ENCODE peak calls at places on chromosomes 5 and 9, in ten cellular contexts. One of them, this sample, is unnamed.

GRCh38 chr5:166117062-166117743 is 2174.2 kb upstream of the WWC1 start:
- DNase-seq in RWPE1: no peak
- DNase-seq in GDM1: no peak
- DNase-seq in activated naive CD4-positive, alpha-beta T cell treated with anti-CD3 and anti-CD28 coated beads for 36 hours: no peak
- DNase-seq in AG08396: no peak
- DNase-seq in HFF-Myc: no peak
- DNase-seq in NCI-H1105 treated with DMSO at 0.1 percent for 48 hours: no peak
- DNase-seq in T-helper 17 cell: no peak
- DNase-seq in activated T-cell treated with anti-CD3 and anti-CD28 coated beads for 1 hour: no peak
- DNase-seq in NCI-H748 treated with DMSO at 0.1 percent for 48 hours: no peak
- DNase-seq in this sample: no peak

GRCh38 chr5:86596476-86596875 is 21.3 kb upstream of the COX7C start:
- DNase-seq in NCI-H748 treated with DMSO at 0.1 percent for 48 hours: no peak
- DNase-seq in GDM1: no peak
- DNase-seq in activated T-cell treated with anti-CD3 and anti-CD28 coated beads for 1 hour: no peak
- DNase-seq in HFF-Myc: no peak
- DNase-seq in AG08396: no peak
- DNase-seq in RWPE1: no peak
- DNase-seq in T-helper 17 cell: no peak
- DNase-seq in activated naive CD4-positive, alpha-beta T cell treated with anti-CD3 and anti-CD28 coated beads for 36 hours: no peak
- DNase-seq in NCI-H1105 treated with DMSO at 0.1 percent for 48 hours: no peak
- DNase-seq in this sample: no peak

GRCh38 chr5:139765040-139765408 is 30.6 kb upstream of the PSD2 start:
- DNase-seq in AG08396: no peak
- DNase-seq in activated naive CD4-positive, alpha-beta T cell treated with anti-CD3 and anti-CD28 coated beads for 36 hours: no peak
- DNase-seq in NCI-H1105 treated with DMSO at 0.1 percent for 48 hours: no peak
- DNase-seq in RWPE1: no peak
- DNase-seq in NCI-H748 treated with DMSO at 0.1 percent for 48 hours: no peak
- DNase-seq in T-helper 17 cell: no peak
- DNase-seq in GDM1: no peak
- DNase-seq in HFF-Myc: no peak
- DNase-seq in activated T-cell treated with anti-CD3 and anti-CD28 coated beads for 1 hour: no peak
- DNase-seq in this sample: no peak

GRCh38 chr9:91023741-91024140 is 222.1 kb downstream of the SYK start:
- DNase-seq in NCI-H1105 treated with DMSO at 0.1 percent for 48 hours: no peak
- DNase-seq in GDM1: no peak
- DNase-seq in RWPE1: no peak
- DNase-seq in AG08396: no peak
- DNase-seq in NCI-H748 treated with DMSO at 0.1 percent for 48 hours: no peak
- DNase-seq in activated naive CD4-positive, alpha-beta T cell treated with anti-CD3 and anti-CD28 coated beads for 36 hours: no peak
- DNase-seq in T-helper 17 cell: no peak
- DNase-seq in activated T-cell treated with anti-CD3 and anti-CD28 coated beads for 1 hour: no peak
- DNase-seq in HFF-Myc: no peak
- DNase-seq in this sample: no peak

GRCh38 chr5:143062379-143062778 is 292.2 kb downstream of the ARHGAP26 start:
- DNase-seq in NCI-H1105 treated with DMSO at 0.1 percent for 48 hours: no peak
- DNase-seq in activated T-cell treated with anti-CD3 and anti-CD28 coated beads for 1 hour: no peak
- DNase-seq in activated naive CD4-positive, alpha-beta T cell treated with anti-CD3 and anti-CD28 coated beads for 36 hours: no peak
- DNase-seq in GDM1: no peak
- DNase-seq in AG08396: no peak
- DNase-seq in RWPE1: no peak
- DNase-seq in T-helper 17 cell: no peak
- DNase-seq in HFF-Myc: no peak
- DNase-seq in NCI-H748 treated with DMSO at 0.1 percent for 48 hours: no peak
- DNase-seq in this sample: no peak

GRCh38 chr9:109600142-109600541 is 102.0 kb upstream of the PTPN3 start:
- DNase-seq in activated naive CD4-positive, alpha-beta T cell treated with anti-CD3 and anti-CD28 coated beads for 36 hours: no peak
- DNase-seq in activated T-cell treated with anti-CD3 and anti-CD28 coated beads for 1 hour: no peak
- DNase-seq in NCI-H748 treated with DMSO at 0.1 percent for 48 hours: no peak
- DNase-seq in GDM1: peak; percentile 38
- DNase-seq in T-helper 17 cell: no peak
- DNase-seq in HFF-Myc: peak; percentile 65
- DNase-seq in AG08396: peak; percentile 33
- DNase-seq in RWPE1: no peak
- DNase-seq in NCI-H1105 treated with DMSO at 0.1 percent for 48 hours: no peak
- DNase-seq in this sample: no peak

GRCh38 chr5:177469061-177469628 is 4.3 kb downstream of the DBN1 start:
- DNase-seq in GDM1: no peak
- DNase-seq in NCI-H748 treated with DMSO at 0.1 percent for 48 hours: peak; percentile 20
- DNase-seq in activated naive CD4-positive, alpha-beta T cell treated with anti-CD3 and anti-CD28 coated beads for 36 hours: no peak
- DNase-seq in HFF-Myc: no peak
- DNase-seq in T-helper 17 cell: no peak
- DNase-seq in NCI-H1105 treated with DMSO at 0.1 percent for 48 hours: no peak
- DNase-seq in RWPE1: no peak
- DNase-seq in activated T-cell treated with anti-CD3 and anti-CD28 coated beads for 1 hour: no peak
- DNase-seq in AG08396: no peak
- DNase-seq in this sample: no peak

GRCh38 chr5:67215592-67216471 is 19.2 kb upstream of the CD180 start:
- DNase-seq in activated T-cell treated with anti-CD3 and anti-CD28 coated beads for 1 hour: peak; percentile 56
- DNase-seq in RWPE1: no peak
- DNase-seq in GDM1: peak; percentile 64
- DNase-seq in AG08396: no peak
- DNase-seq in NCI-H748 treated with DMSO at 0.1 percent for 48 hours: peak; percentile 35
- DNase-seq in activated naive CD4-positive, alpha-beta T cell treated with anti-CD3 and anti-CD28 coated beads for 36 hours: peak; percentile 82
- DNase-seq in HFF-Myc: no peak
- DNase-seq in T-helper 17 cell: peak; percentile 38
- DNase-seq in NCI-H1105 treated with DMSO at 0.1 percent for 48 hours: no peak
- DNase-seq in this sample: peak; percentile 54

GRCh38 chr9:117411547-117411946 is 3.3 kb downstream of the ASTN2 start:
- DNase-seq in NCI-H1105 treated with DMSO at 0.1 percent for 48 hours: peak; percentile 62
- DNase-seq in RWPE1: no peak
- DNase-seq in AG08396: peak; percentile 57
- DNase-seq in HFF-Myc: no peak
- DNase-seq in activated T-cell treated with anti-CD3 and anti-CD28 coated beads for 1 hour: no peak
- DNase-seq in GDM1: no peak
- DNase-seq in NCI-H748 treated with DMSO at 0.1 percent for 48 hours: peak; percentile 72
- DNase-seq in activated naive CD4-positive, alpha-beta T cell treated with anti-CD3 and anti-CD28 coated beads for 36 hours: no peak
- DNase-seq in T-helper 17 cell: no peak
- DNase-seq in this sample: no peak

GRCh38 chr5:96601200-96601599 is 61.0 kb upstream of the CAST start:
- DNase-seq in activated T-cell treated with anti-CD3 and anti-CD28 coated beads for 1 hour: no peak
- DNase-seq in AG08396: no peak
- DNase-seq in HFF-Myc: no peak
- DNase-seq in RWPE1: no peak
- DNase-seq in NCI-H748 treated with DMSO at 0.1 percent for 48 hours: no peak
- DNase-seq in T-helper 17 cell: no peak
- DNase-seq in NCI-H1105 treated with DMSO at 0.1 percent for 48 hours: no peak
- DNase-seq in activated naive CD4-positive, alpha-beta T cell treated with anti-CD3 and anti-CD28 coated beads for 36 hours: no peak
- DNase-seq in GDM1: no peak
- DNase-seq in this sample: peak; percentile 82

GRCh38 chr9:119873877-119874276 is 504.6 kb upstream of the BRINP1 start:
- DNase-seq in NCI-H1105 treated with DMSO at 0.1 percent for 48 hours: no peak
- DNase-seq in activated T-cell treated with anti-CD3 and anti-CD28 coated beads for 1 hour: no peak
- DNase-seq in HFF-Myc: no peak
- DNase-seq in T-helper 17 cell: no peak
- DNase-seq in RWPE1: no peak
- DNase-seq in AG08396: no peak
- DNase-seq in NCI-H748 treated with DMSO at 0.1 percent for 48 hours: peak; percentile 68
- DNase-seq in activated naive CD4-positive, alpha-beta T cell treated with anti-CD3 and anti-CD28 coated beads for 36 hours: no peak
- DNase-seq in GDM1: no peak
- DNase-seq in this sample: no peak

GRCh38 chr9:71863652-71864051 is 47.3 kb downstream of the ABHD17B start:
- DNase-seq in NCI-H1105 treated with DMSO at 0.1 percent for 48 hours: no peak
- DNase-seq in NCI-H748 treated with DMSO at 0.1 percent for 48 hours: no peak
- DNase-seq in activated naive CD4-positive, alpha-beta T cell treated with anti-CD3 and anti-CD28 coated beads for 36 hours: no peak
- DNase-seq in activated T-cell treated with anti-CD3 and anti-CD28 coated beads for 1 hour: no peak
- DNase-seq in HFF-Myc: no peak
- DNase-seq in T-helper 17 cell: no peak
- DNase-seq in RWPE1: no peak
- DNase-seq in GDM1: no peak
- DNase-seq in AG08396: no peak
- DNase-seq in this sample: no peak

GRCh38 chr5:16544607-16545374 is 72.0 kb downstream of the RETREG1 start:
- DNase-seq in AG08396: no peak
- DNase-seq in activated T-cell treated with anti-CD3 and anti-CD28 coated beads for 1 hour: no peak
- DNase-seq in activated naive CD4-positive, alpha-beta T cell treated with anti-CD3 and anti-CD28 coated beads for 36 hours: no peak
- DNase-seq in RWPE1: no peak
- DNase-seq in T-helper 17 cell: no peak
- DNase-seq in NCI-H748 treated with DMSO at 0.1 percent for 48 hours: no peak
- DNase-seq in NCI-H1105 treated with DMSO at 0.1 percent for 48 hours: no peak
- DNase-seq in GDM1: no peak
- DNase-seq in HFF-Myc: no peak
- DNase-seq in this sample: no peak

GRCh38 chr5:62143268-62144229 is 162.5 kb upstream of the KIF2A start:
- DNase-seq in HFF-Myc: peak; percentile 10
- DNase-seq in NCI-H1105 treated with DMSO at 0.1 percent for 48 hours: no peak
- DNase-seq in GDM1: no peak
- DNase-seq in NCI-H748 treated with DMSO at 0.1 percent for 48 hours: peak; percentile 17
- DNase-seq in RWPE1: peak; percentile 31
- DNase-seq in activated naive CD4-positive, alpha-beta T cell treated with anti-CD3 and anti-CD28 coated beads for 36 hours: no peak
- DNase-seq in AG08396: peak; percentile 11
- DNase-seq in T-helper 17 cell: no peak
- DNase-seq in activated T-cell treated with anti-CD3 and anti-CD28 coated beads for 1 hour: no peak
- DNase-seq in this sample: no peak

GRCh38 chr9:81417885-81418284 is 271.5 kb downstream of the TLE1 start:
- DNase-seq in activated T-cell treated with anti-CD3 and anti-CD28 coated beads for 1 hour: no peak
- DNase-seq in activated naive CD4-positive, alpha-beta T cell treated with anti-CD3 and anti-CD28 coated beads for 36 hours: no peak
- DNase-seq in GDM1: no peak
- DNase-seq in RWPE1: no peak
- DNase-seq in NCI-H1105 treated with DMSO at 0.1 percent for 48 hours: no peak
- DNase-seq in AG08396: no peak
- DNase-seq in HFF-Myc: no peak
- DNase-seq in NCI-H748 treated with DMSO at 0.1 percent for 48 hours: no peak
- DNase-seq in T-helper 17 cell: no peak
- DNase-seq in this sample: no peak

GRCh38 chr9:72203205-72203803 is 54.1 kb downstream of the GDA start:
- DNase-seq in activated T-cell treated with anti-CD3 and anti-CD28 coated beads for 1 hour: no peak
- DNase-seq in activated naive CD4-positive, alpha-beta T cell treated with anti-CD3 and anti-CD28 coated beads for 36 hours: peak; percentile 18
- DNase-seq in GDM1: no peak
- DNase-seq in AG08396: peak; percentile 39
- DNase-seq in NCI-H1105 treated with DMSO at 0.1 percent for 48 hours: peak; percentile 21
- DNase-seq in RWPE1: peak; percentile 74
- DNase-seq in T-helper 17 cell: no peak
- DNase-seq in NCI-H748 treated with DMSO at 0.1 percent for 48 hours: peak; percentile 23
- DNase-seq in HFF-Myc: peak; percentile 47
- DNase-seq in this sample: no peak

GRCh38 chr5:1772634-1773033 is 27.0 kb downstream of the MRPL36 start:
- DNase-seq in HFF-Myc: no peak
- DNase-seq in RWPE1: peak; percentile 31
- DNase-seq in AG08396: peak; percentile 84
- DNase-seq in T-helper 17 cell: no peak
- DNase-seq in NCI-H1105 treated with DMSO at 0.1 percent for 48 hours: no peak
- DNase-seq in NCI-H748 treated with DMSO at 0.1 percent for 48 hours: no peak
- DNase-seq in activated T-cell treated with anti-CD3 and anti-CD28 coated beads for 1 hour: no peak
- DNase-seq in activated naive CD4-positive, alpha-beta T cell treated with anti-CD3 and anti-CD28 coated beads for 36 hours: no peak
- DNase-seq in GDM1: no peak
- DNase-seq in this sample: no peak

GRCh38 chr9:137607141-137607857 is 1.8 kb downstream of the ARRDC1 start:
- DNase-seq in activated naive CD4-positive, alpha-beta T cell treated with anti-CD3 and anti-CD28 coated beads for 36 hours: peak; percentile 14
- DNase-seq in GDM1: no peak
- DNase-seq in NCI-H1105 treated with DMSO at 0.1 percent for 48 hours: no peak
- DNase-seq in RWPE1: no peak
- DNase-seq in HFF-Myc: no peak
- DNase-seq in AG08396: no peak
- DNase-seq in T-helper 17 cell: no peak
- DNase-seq in activated T-cell treated with anti-CD3 and anti-CD28 coated beads for 1 hour: no peak
- DNase-seq in NCI-H748 treated with DMSO at 0.1 percent for 48 hours: no peak
- DNase-seq in this sample: no peak

GRCh38 chr5:109290231-109290630 is 119.5 kb downstream of the PJA2 start:
- DNase-seq in AG08396: no peak
- DNase-seq in NCI-H748 treated with DMSO at 0.1 percent for 48 hours: no peak
- DNase-seq in RWPE1: no peak
- DNase-seq in NCI-H1105 treated with DMSO at 0.1 percent for 48 hours: no peak
- DNase-seq in activated T-cell treated with anti-CD3 and anti-CD28 coated beads for 1 hour: no peak
- DNase-seq in T-helper 17 cell: no peak
- DNase-seq in GDM1: no peak
- DNase-seq in activated naive CD4-positive, alpha-beta T cell treated with anti-CD3 and anti-CD28 coated beads for 36 hours: no peak
- DNase-seq in HFF-Myc: no peak
- DNase-seq in this sample: no peak

GRCh38 chr5:74517700-74518099 is 122.8 kb downstream of the ENC1 start:
- DNase-seq in HFF-Myc: no peak
- DNase-seq in AG08396: peak; percentile 34
- DNase-seq in GDM1: no peak
- DNase-seq in activated T-cell treated with anti-CD3 and anti-CD28 coated beads for 1 hour: no peak
- DNase-seq in activated naive CD4-positive, alpha-beta T cell treated with anti-CD3 and anti-CD28 coated beads for 36 hours: no peak
- DNase-seq in NCI-H1105 treated with DMSO at 0.1 percent for 48 hours: no peak
- DNase-seq in T-helper 17 cell: no peak
- DNase-seq in NCI-H748 treated with DMSO at 0.1 percent for 48 hours: no peak
- DNase-seq in RWPE1: no peak
- DNase-seq in this sample: no peak

GRCh38 chr5:26791433-26791832 is 247.0 kb downstream of the CDH9 start:
- DNase-seq in RWPE1: no peak
- DNase-seq in HFF-Myc: no peak
- DNase-seq in NCI-H748 treated with DMSO at 0.1 percent for 48 hours: no peak
- DNase-seq in AG08396: no peak
- DNase-seq in NCI-H1105 treated with DMSO at 0.1 percent for 48 hours: no peak
- DNase-seq in activated T-cell treated with anti-CD3 and anti-CD28 coated beads for 1 hour: no peak
- DNase-seq in activated naive CD4-positive, alpha-beta T cell treated with anti-CD3 and anti-CD28 coated beads for 36 hours: no peak
- DNase-seq in GDM1: no peak
- DNase-seq in T-helper 17 cell: no peak
- DNase-seq in this sample: no peak

GRCh38 chr9:133934512-133935221 is 57.5 kb downstream of the VAV2 start:
- DNase-seq in HFF-Myc: no peak
- DNase-seq in RWPE1: no peak
- DNase-seq in activated naive CD4-positive, alpha-beta T cell treated with anti-CD3 and anti-CD28 coated beads for 36 hours: no peak
- DNase-seq in activated T-cell treated with anti-CD3 and anti-CD28 coated beads for 1 hour: no peak
- DNase-seq in NCI-H1105 treated with DMSO at 0.1 percent for 48 hours: no peak
- DNase-seq in NCI-H748 treated with DMSO at 0.1 percent for 48 hours: no peak
- DNase-seq in GDM1: no peak
- DNase-seq in T-helper 17 cell: no peak
- DNase-seq in AG08396: no peak
- DNase-seq in this sample: no peak

GRCh38 chr9:130860458-130861316 is 25.6 kb downstream of the ABL1 start:
- DNase-seq in activated naive CD4-positive, alpha-beta T cell treated with anti-CD3 and anti-CD28 coated beads for 36 hours: no peak
- DNase-seq in T-helper 17 cell: no peak
- DNase-seq in AG08396: peak; percentile 85
- DNase-seq in GDM1: no peak
- DNase-seq in NCI-H748 treated with DMSO at 0.1 percent for 48 hours: no peak
- DNase-seq in activated T-cell treated with anti-CD3 and anti-CD28 coated beads for 1 hour: no peak
- DNase-seq in HFF-Myc: no peak
- DNase-seq in RWPE1: peak; percentile 84
- DNase-seq in NCI-H1105 treated with DMSO at 0.1 percent for 48 hours: no peak
- DNase-seq in this sample: peak; percentile 90

GRCh38 chr5:1265461-1266455 is 29.1 kb downstream of the TERT start:
- DNase-seq in GDM1: no peak
- DNase-seq in RWPE1: no peak
- DNase-seq in T-helper 17 cell: no peak
- DNase-seq in HFF-Myc: no peak
- DNase-seq in activated naive CD4-positive, alpha-beta T cell treated with anti-CD3 and anti-CD28 coated beads for 36 hours: no peak
- DNase-seq in activated T-cell treated with anti-CD3 and anti-CD28 coated beads for 1 hour: no peak
- DNase-seq in NCI-H748 treated with DMSO at 0.1 percent for 48 hours: no peak
- DNase-seq in AG08396: no peak
- DNase-seq in NCI-H1105 treated with DMSO at 0.1 percent for 48 hours: no peak
- DNase-seq in this sample: no peak

GRCh38 chr9:2267171-2267740 is 252.1 kb downstream of the SMARCA2 start:
- DNase-seq in activated T-cell treated with anti-CD3 and anti-CD28 coated beads for 1 hour: no peak
- DNase-seq in AG08396: no peak
- DNase-seq in NCI-H1105 treated with DMSO at 0.1 percent for 48 hours: no peak
- DNase-seq in T-helper 17 cell: no peak
- DNase-seq in HFF-Myc: no peak
- DNase-seq in activated naive CD4-positive, alpha-beta T cell treated with anti-CD3 and anti-CD28 coated beads for 36 hours: no peak
- DNase-seq in NCI-H748 treated with DMSO at 0.1 percent for 48 hours: no peak
- DNase-seq in RWPE1: no peak
- DNase-seq in GDM1: no peak
- DNase-seq in this sample: no peak

GRCh38 chr5:173318881-173319609 is 9.2 kb downstream of the STC2 start:
- DNase-seq in HFF-Myc: no peak
- DNase-seq in AG08396: no peak
- DNase-seq in NCI-H1105 treated with DMSO at 0.1 percent for 48 hours: no peak
- DNase-seq in NCI-H748 treated with DMSO at 0.1 percent for 48 hours: no peak
- DNase-seq in activated T-cell treated with anti-CD3 and anti-CD28 coated beads for 1 hour: no peak
- DNase-seq in activated naive CD4-positive, alpha-beta T cell treated with anti-CD3 and anti-CD28 coated beads for 36 hours: no peak
- DNase-seq in T-helper 17 cell: no peak
- DNase-seq in RWPE1: no peak
- DNase-seq in GDM1: no peak
- DNase-seq in this sample: no peak